ENCODE peak calls at places on chromosomes 4 and X, in eight cellular contexts. D is epithelial cell of esophagus, Q is AG10803, I is astrocyte of the spinal cord, O is RWPE1, E is breast epithelium, L is GM20000, H is HCEC 1CT. N is an unnamed sample.

GRCh38 chrX:791479-792034 is 161.0 kb downstream of the SHOX start:
- DNase-seq in D (no peak), Q (no peak), I (no peak), O (no peak), E (no peak), L (no peak), H (no peak), N (no peak)

GRCh38 chr4:100295792-100296191 is 105.5 kb upstream of the DDIT4L start:
- DNase-seq in D (peak), Q (peak), I (peak), O (no peak), E (no peak), L (no peak), H (peak), N (no peak)

GRCh38 chr4:2370597-2371320 is 47.7 kb downstream of the ZFYVE28 start:
- DNase-seq in D (no peak), Q (no peak), I (no peak), O (no peak), E (no peak), L (no peak), H (no peak), N (no peak)

GRCh38 chrX:119735467-119735866 is 22.9 kb upstream of the SOWAHD start:
- DNase-seq in D (no peak), Q (no peak), I (no peak), O (no peak), E (no peak), L (no peak), H (no peak), N (no peak)

GRCh38 chr4:138666366-138666765 is 349.2 kb upstream of the NOCT start:
- DNase-seq in D (no peak), Q (no peak), I (no peak), O (no peak), E (no peak), L (no peak), H (no peak), N (no peak)

GRCh38 chr4:168304744-168305459 is 13.7 kb downstream of the DDX60 start:
- DNase-seq in D (peak), Q (peak), I (peak), O (peak), E (no peak), L (no peak), H (peak), N (no peak)

GRCh38 chr4:72110886-72111285 is 79.1 kb downstream of the NPFFR2 start:
- DNase-seq in D (peak), Q (no peak), I (no peak), O (no peak), E (no peak), L (no peak), H (peak), N (no peak)

GRCh38 chr4:121050251-121050650 is 22.1 kb downstream of the NDNF start:
- DNase-seq in D (no peak), Q (no peak), I (peak), O (no peak), E (no peak), L (no peak), H (no peak), N (no peak)

GRCh38 chrX:23331701-23332100 is 2.9 kb upstream of the PTCHD1 start:
- DNase-seq in D (no peak), Q (no peak), I (no peak), O (no peak), E (no peak), L (no peak), H (no peak), N (no peak)

GRCh38 chrX:118730500-118731247 is 3.3 kb downstream of the IL13RA1 start:
- DNase-seq in D (peak), Q (peak), I (peak), O (no peak), E (no peak), L (no peak), H (peak), N (no peak)

N was measured in GM10248.